ENCODE peak calls at places on chromosomes 2 and 18, in seven cellular contexts. E is sigmoid colon, X is HepG2, O is keratinocyte, K is stomach, V is kidney, Q is ovary. U is an unnamed sample. For H3K4me1, the result is how much of the 10 kb centered on the place peaks cover.

GRCh38 chr2:198314559-198315153 is 510.3 kb downstream of the PLCL1 start:
- DNase-seq in X (peak), E (no peak), V (no peak), O (no peak), K (no peak), Q (no peak), U (no peak)

GRCh38 chr2:120528693-120529076 is 182.7 kb downstream of the INHBB start:
- DNase-seq in V (no peak), K (no peak), O (no peak), E (no peak), X (no peak), Q (no peak), U (no peak)

GRCh38 chr2:196336715-196337617 is 165.6 kb upstream of the STK17B start:
- DNase-seq in E (no peak), Q (no peak), V (no peak), O (no peak), X (peak), K (no peak), U (no peak)

GRCh38 chr18:2627821-2628276 is 27.7 kb upstream of the SMCHD1 start:
- DNase-seq in X (peak), K (no peak), V (no peak), Q (no peak), E (no peak), O (no peak), U (no peak)

GRCh38 chr2:215920244-215921100 is 92.9 kb downstream of the MREG start:
- DNase-seq in Q (peak), K (peak), V (no peak), O (no peak), X (peak), E (peak), U (no peak)

GRCh38 chr2:186820303-186820702 is 28.7 kb downstream of the ZSWIM2 start:
- DNase-seq in K (no peak), O (no peak), Q (no peak), E (no peak), V (no peak), X (no peak), U (no peak)

GRCh38 chr2:19349911-19350677 is 8.3 kb downstream of the OSR1 start:
- DNase-seq in Q (peak), E (no peak), X (peak), O (no peak), K (no peak), V (peak), U (no peak)

GRCh38 chr2:24181849-24182248 is 7.0 kb downstream of the FAM228A start:
- DNase-seq in Q (no peak), V (no peak), K (no peak), X (no peak), E (no peak), O (no peak), U (no peak)

GRCh38 chr2:108593547-108594098 is 59.4 kb downstream of the LIMS1 start:
- DNase-seq in X (no peak), Q (no peak), O (no peak), E (no peak), V (no peak), K (no peak), U (no peak)

GRCh38 chr18:2997846-2998599 is 14.9 kb downstream of the LPIN2 start:
- DNase-seq in E (no peak), K (peak), V (no peak), X (no peak), Q (no peak), O (no peak), U (no peak)

GRCh38 chr2:27262379-27263286 is at the start of gene SLC30A3:
- DNase-seq in O (no peak), X (no peak), V (peak), E (peak), K (peak), Q (peak), U (no peak)

GRCh38 chr2:173588931-173589369 is 234.3 kb downstream of the CDCA7 start:
- DNase-seq in O (no peak), X (no peak), K (no peak), V (no peak), E (no peak), Q (no peak), U (no peak)

GRCh38 chr18:3625717-3626091 is 175.7 kb downstream of the TGIF1 start:
- DNase-seq in X (no peak), K (no peak), V (no peak), Q (no peak), E (no peak), O (no peak), U (no peak)

GRCh38 chr2:226934546-226935243 is 98.8 kb downstream of the RHBDD1 start:
- DNase-seq in Q (no peak), O (no peak), V (no peak), E (no peak), X (no peak), K (no peak), U (no peak)

GRCh38 chr2:236214331-236214995 is 46.3 kb upstream of the GBX2 start:
- DNase-seq in X (no peak), K (no peak), V (no peak), Q (no peak), E (no peak), O (no peak), U (no peak)

GRCh38 chr18:60199505-60199904 is 173.1 kb downstream of the MC4R start:
- DNase-seq in V (no peak), O (no peak), X (no peak), Q (no peak), E (no peak), K (no peak), U (no peak)

GRCh38 chr2:16219292-16219975 is 279.1 kb downstream of the MYCN start:
- DNase-seq in X (no peak), O (no peak), V (no peak), E (no peak), Q (no peak), K (no peak), U (no peak)

GRCh38 chr2:16218161-16218560 is 277.8 kb downstream of the MYCN start:
- DNase-seq in K (no peak), X (no peak), V (no peak), Q (no peak), O (no peak), E (no peak), U (no peak)

GRCh38 chr2:16216555-16216938 is 276.2 kb downstream of the MYCN start:
- DNase-seq in O (no peak), K (no peak), E (no peak), X (no peak), Q (no peak), V (no peak), U (no peak)

GRCh38 chr2:16217271-16217670 is 276.9 kb downstream of the MYCN start:
- DNase-seq in O (no peak), K (no peak), Q (no peak), V (no peak), X (no peak), E (no peak), U (no peak)

GRCh38 chr2:16218651-16219050 is 278.3 kb downstream of the MYCN start:
- DNase-seq in X (peak), E (no peak), K (peak), O (no peak), Q (no peak), V (no peak), U (no peak)
- TF ChIP-seq CTCF in X (peak), E (peak), K (no peak), O (peak), Q (no peak), V (peak), U (peak)

GRCh38 chr2:161163438-161163837 is 3.2 kb downstream of the TANK start:
- DNase-seq in O (no peak), E (no peak), Q (no peak), K (no peak), V (no peak), X (no peak), U (no peak)
- H3K4me1 ChIP-seq in O (under half), E (under half), Q (under half), K (under half), V (under half), X (half or more), U (under half)

DNA sequence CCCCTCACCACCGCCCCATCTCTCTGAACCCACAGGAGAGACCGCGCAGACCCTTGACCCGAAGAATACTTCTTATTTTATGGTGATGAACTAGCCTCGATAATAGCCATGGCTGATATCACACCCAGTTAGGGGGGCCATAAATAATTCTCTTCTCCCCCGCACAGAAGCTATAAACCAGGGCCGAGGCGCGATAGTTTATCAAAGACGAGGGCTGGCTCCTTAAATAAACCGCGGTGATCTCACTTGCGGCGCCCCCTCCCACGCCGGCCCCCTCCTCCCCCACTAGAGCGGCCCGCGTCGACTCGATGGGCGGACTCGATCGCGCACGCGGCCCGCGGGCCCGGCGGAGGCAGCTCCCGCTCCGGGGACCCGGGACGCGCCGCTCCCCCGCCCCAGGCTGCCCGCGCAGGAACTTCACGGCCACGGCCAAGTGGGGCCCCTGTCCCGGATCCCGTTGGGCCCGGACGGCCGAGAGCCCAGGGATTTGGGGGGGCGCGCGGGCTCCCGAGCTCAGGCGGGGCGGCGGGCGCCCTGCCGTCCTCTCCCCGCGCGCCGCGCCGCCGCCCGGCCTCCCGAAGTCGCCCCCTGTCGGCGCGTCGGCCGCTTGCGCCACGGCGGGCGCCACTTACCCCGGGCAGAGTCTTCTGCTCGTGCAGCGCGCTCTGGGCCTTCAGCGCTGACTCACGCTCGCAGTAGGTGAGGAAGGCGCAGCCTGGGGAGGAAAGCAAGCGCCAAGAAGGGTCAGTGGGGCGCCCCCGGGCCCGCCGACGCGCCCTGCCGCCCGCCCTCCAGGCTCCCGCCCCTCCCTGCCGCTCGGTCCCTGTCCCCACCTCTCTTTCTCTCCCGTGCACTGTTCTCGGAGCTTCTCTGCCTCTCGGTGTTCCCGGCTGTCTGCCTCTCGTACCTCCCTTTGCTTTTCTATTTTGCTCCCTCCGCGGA is 80.4 kb downstream of the CELF4 start:
- DNase-seq in O (peak), V (no peak), K (no peak), X (no peak), Q (peak), E (no peak), U (no peak)
- TF ChIP-seq CTCF in O (peak), V (peak), K (no peak), X (peak), Q (no peak), E (no peak), U (peak)

GRCh38 chr2:97656905-97657587 is 6.8 kb downstream of the ACTR1B start:
- DNase-seq in V (no peak), Q (no peak), K (no peak), E (no peak), O (no peak), X (no peak), U (no peak)

GRCh38 chr2:97659256-97660043 is 4.4 kb downstream of the ACTR1B start:
- DNase-seq in O (no peak), E (no peak), K (no peak), Q (no peak), V (no peak), X (no peak), U (no peak)

GRCh38 chr2:97657986-97658690 is 5.7 kb downstream of the ACTR1B start:
- DNase-seq in O (no peak), Q (no peak), V (peak), E (no peak), X (no peak), K (no peak), U (no peak)

GRCh38 chr2:97660044-97660774 is 3.6 kb downstream of the ACTR1B start:
- DNase-seq in Q (no peak), O (no peak), E (no peak), V (peak), K (no peak), X (no peak), U (no peak)

GRCh38 chr2:97658691-97659157 is 5.1 kb downstream of the ACTR1B start:
- DNase-seq in Q (no peak), K (no peak), V (no peak), O (no peak), X (no peak), E (no peak), U (no peak)
- H3K4me1 ChIP-seq in Q (under half), K (under half), V (under half), O (under half), X (under half), E (under half), U (under half)

GRCh38 chr18:78672862-78673446 is 306.7 kb upstream of the SALL3 start:
- DNase-seq in O (no peak), E (peak), V (peak), K (no peak), Q (no peak), X (no peak), U (no peak)
- TF ChIP-seq CTCF in O (no peak), E (no peak), V (no peak), K (no peak), Q (no peak), X (no peak), U (no peak)

DNA sequence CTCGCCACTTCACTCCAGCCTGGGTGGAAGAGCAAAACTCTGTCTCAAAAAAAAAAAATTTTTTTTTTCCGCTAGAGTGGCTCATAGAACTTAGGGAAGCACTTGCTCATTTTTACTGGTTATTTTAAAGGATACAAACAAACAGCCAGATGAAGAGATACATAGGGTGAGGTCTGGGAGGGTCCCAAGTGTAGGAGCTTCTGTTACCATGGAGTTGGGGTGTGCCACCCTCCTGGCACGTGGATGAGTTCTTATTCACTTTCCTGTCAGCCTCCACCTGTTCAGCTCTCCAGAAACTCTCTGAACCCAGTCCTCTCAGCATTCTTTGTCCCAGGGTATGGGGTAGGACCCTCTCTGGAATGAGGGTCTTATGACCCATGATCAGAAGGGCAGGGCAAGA is 4.9 kb upstream of the MAT2A start:
- DNase-seq in V (no peak), O (no peak), E (no peak), K (no peak), X (no peak), Q (no peak), U (no peak)
- H3K4me1 ChIP-seq in V (under half), O (under half), E (under half), K (under half), X (under half), Q (under half), U (under half)

GRCh38 chr2:317501-318424 is 29.9 kb upstream of the ALKAL2 start:
- DNase-seq in O (no peak), X (no peak), K (no peak), E (no peak), V (peak), Q (no peak), U (no peak)
- TF ChIP-seq CTCF in O (no peak), X (no peak), K (no peak), E (no peak), V (no peak), Q (no peak), U (no peak)

GRCh38 chr2:168192839-168193616 is 54.4 kb downstream of the STK39 start:
- DNase-seq in V (no peak), K (no peak), X (no peak), E (no peak), Q (no peak), O (no peak), U (no peak)
- H3K4me1 ChIP-seq in V (under half), K (under half), X (half or more), E (under half), Q (under half), O (under half), U (under half)

DNA sequence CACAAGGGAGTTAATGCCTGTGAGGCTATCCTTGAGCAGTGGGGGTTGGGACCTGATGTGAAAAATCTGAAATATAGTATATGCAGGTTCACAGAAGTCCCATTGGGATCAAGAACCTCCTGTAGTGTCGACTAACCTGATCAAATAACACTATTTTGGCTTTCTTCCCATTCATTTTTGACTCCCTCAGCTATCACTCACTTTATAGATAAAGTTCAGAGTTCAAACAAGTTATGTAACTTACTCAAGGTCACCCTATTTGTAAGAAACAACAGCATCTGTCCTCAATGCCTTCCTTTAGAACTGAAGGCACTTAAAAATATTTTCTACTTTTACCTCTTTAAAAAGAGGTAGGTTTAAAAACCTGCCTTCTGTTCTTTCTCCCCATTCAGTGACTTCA is 341.6 kb downstream of the DPP10 start:
- DNase-seq in O (no peak), E (no peak), K (no peak), Q (no peak), X (no peak), V (no peak), U (no peak)
- TF ChIP-seq CTCF in O (no peak), E (no peak), K (no peak), Q (no peak), X (no peak), V (no peak), U (no peak)

GRCh38 chr2:10912796-10913445 is 1.2 kb downstream of the KCNF1 start:
- DNase-seq in X (no peak), Q (no peak), V (peak), E (peak), O (no peak), K (no peak), U (no peak)
- H3K4me1 ChIP-seq in X (under half), Q (under half), V (under half), E (under half), O (under half), K (under half), U (under half)

U was measured in RWPE2.